ENCODE peak calls at places on chromosomes 1 and 21, in six cellular contexts. W, T, G, R, Y and U are unnamed samples.

GRCh38 chr1:59360170-59360569 is 63.3 kb downstream of the FGGY start:
- DNase-seq in R (no peak), W (peak), Y (no peak), G (no peak), T (peak), U (no peak)

GRCh38 chr1:150346316-150346715 is 17.6 kb upstream of the RPRD2 start:
- DNase-seq in T (no peak), Y (no peak), G (no peak), W (no peak), R (no peak), U (no peak)

GRCh38 chr1:236990052-236990445 is 14.2 kb downstream of the MT1HL1 start:
- DNase-seq in T (no peak), G (no peak), R (no peak), W (no peak), Y (no peak), U (no peak)

GRCh38 chr21:44871576-44872265 is 1.8 kb downstream of the PTTG1IP start:
- DNase-seq in G (no peak), R (no peak), Y (no peak), T (peak), W (peak), U (no peak)

GRCh38 chr1:17547271-17547670 is 7.8 kb downstream of the ARHGEF10L start:
- DNase-seq in W (no peak), Y (no peak), T (no peak), R (no peak), G (no peak), U (no peak)

GRCh38 chr1:168709896-168710305 is 19.1 kb downstream of the DPT start:
- DNase-seq in G (no peak), T (peak), Y (no peak), W (peak), R (no peak), U (no peak)

GRCh38 chr1:119332626-119333025 is 36.0 kb upstream of the HAO2 start:
- DNase-seq in W (no peak), Y (no peak), R (no peak), G (no peak), T (no peak), U (no peak)

GRCh38 chr21:26918318-26919065 is 48.4 kb downstream of the ADAMTS5 start:
- DNase-seq in Y (no peak), W (peak), G (no peak), R (no peak), T (peak), U (no peak)

GRCh38 chr1:200905411-200906052 is 10.8 kb downstream of the INAVA start:
- DNase-seq in T (peak), R (no peak), Y (no peak), G (peak), W (no peak), U (no peak)

GRCh38 chr1:23376890-23377811 is 7.5 kb upstream of the ZNF436 start:
- DNase-seq in G (no peak), T (peak), Y (peak), W (peak), R (no peak), U (no peak)

GRCh38 chr1:211830055-211830329 is 571 bp downstream of the LPGAT1 start:
- DNase-seq in R (no peak), G (peak), Y (no peak), W (no peak), T (no peak), U (no peak)

DNA sequence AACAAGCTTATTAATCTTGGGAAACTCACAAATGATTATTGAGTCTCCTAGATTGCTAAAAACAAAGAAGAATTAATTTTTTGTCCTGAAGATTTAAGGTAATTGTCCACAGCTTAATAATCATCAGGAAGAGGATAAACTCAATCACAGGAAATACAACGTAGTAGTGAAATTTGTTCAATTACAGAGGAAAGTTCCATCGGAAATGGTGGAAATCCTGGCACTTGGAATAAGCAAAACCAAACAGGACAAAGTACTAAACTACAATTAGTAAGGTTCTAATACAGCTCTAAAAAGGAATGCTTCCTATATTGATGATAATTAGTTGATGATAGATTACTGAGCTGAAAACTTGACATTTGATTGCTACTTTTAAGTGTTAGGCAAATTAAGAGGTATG is 485.4 kb downstream of the USP25 start:
- DNase-seq in G (no peak), W (no peak), Y (no peak), R (no peak), T (no peak), U (no peak)
- H3K27ac ChIP-seq in G (no peak), W (no peak), Y (peak), R (no peak), T (no peak), U (peak)

DNA sequence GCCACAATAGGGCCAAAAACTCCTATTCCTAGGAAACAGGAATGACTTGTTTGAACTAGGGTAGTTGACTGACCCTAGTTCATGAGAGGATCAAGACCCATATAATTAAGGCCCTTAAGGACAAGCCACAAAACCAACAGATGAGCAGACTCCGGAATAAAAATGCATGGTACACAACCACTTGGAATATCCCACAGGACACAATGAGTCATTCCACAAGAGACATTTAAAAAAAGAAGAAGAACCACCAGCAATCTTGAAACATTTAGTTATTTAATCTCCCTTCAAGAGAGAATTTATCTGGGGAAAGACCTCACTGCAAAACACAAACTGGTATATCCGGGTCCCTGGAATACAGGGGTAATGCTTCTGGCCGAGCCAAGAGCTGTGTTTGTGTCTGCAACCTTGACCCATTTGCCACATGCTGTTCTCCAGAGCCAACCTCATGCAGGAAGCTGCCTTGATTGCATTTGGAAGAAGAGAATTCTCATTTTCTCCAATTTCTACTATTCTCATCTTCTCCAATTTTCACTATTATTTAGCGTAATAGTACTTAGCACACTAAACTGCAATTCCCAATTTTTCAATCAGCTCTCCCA is 135.5 kb downstream of the TGFBR3 start:
- DNase-seq in W (no peak), R (no peak), T (peak), G (no peak), Y (no peak), U (no peak)
- H3K27ac ChIP-seq in W (peak), R (no peak), T (no peak), G (no peak), Y (peak), U (peak)

GRCh38 chr1:156291226-156292061 is 4.0 kb downstream of the GLMP start:
- DNase-seq in G (no peak), Y (peak), T (peak), R (peak), W (peak), U (peak)
- H3K27ac ChIP-seq in G (no peak), Y (peak), T (no peak), R (peak), W (peak), U (peak)

GRCh38 chr1:70667771-70668170 is 256.7 kb downstream of the CTH start:
- DNase-seq in R (no peak), T (no peak), Y (no peak), W (no peak), G (no peak), U (no peak)
- H3K27ac ChIP-seq in R (no peak), T (no peak), Y (no peak), W (no peak), G (no peak), U (no peak)

DNA sequence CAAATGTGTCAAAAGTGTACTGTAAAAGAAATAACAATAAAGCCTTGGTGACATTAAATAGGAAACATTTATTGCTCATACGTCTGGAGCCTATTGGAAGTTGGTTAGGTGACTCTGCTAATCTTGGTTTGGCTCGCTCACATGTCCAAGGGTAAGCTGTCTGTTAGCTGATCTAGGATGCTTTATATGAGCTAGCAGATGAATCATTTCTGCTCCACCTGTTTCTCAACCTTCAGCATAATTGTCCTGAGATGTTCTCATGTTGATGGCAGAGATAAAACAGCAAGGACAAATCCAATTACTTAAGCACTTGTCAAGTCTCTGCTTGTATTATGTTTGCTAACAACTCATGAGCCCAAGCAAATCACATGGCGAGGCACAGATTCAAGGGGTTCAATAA is 56.0 kb upstream of the CD53 start:
- DNase-seq in R (no peak), W (no peak), G (no peak), Y (no peak), T (no peak), U (no peak)
- H3K27ac ChIP-seq in R (no peak), W (no peak), G (no peak), Y (no peak), T (no peak), U (no peak)

DNA sequence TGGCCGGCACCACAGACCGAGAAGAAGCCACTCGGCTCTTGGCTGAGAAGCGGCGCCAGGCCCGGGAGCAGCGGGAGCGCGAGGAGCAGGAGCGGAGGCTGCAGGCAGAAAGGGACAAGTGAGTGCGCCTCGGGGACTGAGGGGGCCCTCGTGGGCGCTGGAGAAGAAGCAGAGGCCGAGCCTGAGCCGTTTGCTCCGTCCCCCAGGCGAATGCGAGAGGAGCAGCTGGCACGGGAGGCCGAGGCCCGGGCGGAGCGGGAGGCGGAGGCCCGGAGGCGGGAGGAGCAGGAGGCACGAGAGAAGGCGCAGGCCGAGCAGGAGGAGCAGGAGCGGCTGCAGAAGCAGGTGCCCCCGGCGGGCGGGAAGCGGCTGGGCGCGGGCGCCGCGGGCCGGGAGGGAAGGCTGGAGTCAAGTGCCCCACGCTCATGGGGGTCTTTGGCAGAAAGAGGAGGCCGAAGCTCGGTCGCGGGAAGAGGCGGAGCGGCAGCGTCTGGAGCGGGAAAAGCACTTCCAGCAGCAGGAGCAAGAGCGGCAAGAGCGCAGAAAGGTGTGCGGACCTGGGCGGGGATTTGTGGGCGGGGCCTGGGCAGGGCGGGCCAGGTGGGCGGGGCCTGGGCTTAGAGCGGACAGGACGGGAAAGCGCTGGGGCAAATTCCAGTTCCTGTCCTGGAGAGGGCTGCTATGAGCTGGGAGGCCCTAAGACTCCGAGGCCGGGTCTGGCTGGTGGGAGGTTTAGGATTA is 22.7 kb downstream of the MAP7D1 start:
- DNase-seq in T (no peak), R (no peak), G (no peak), W (no peak), Y (no peak), U (no peak)
- H3K27ac ChIP-seq in T (no peak), R (no peak), G (no peak), W (no peak), Y (no peak), U (peak)

GRCh38 chr1:156743367-156744302 is 2.7 kb upstream of the MRPL24 start:
- DNase-seq in Y (no peak), G (no peak), W (no peak), R (no peak), T (no peak), U (no peak)
- H3K27ac ChIP-seq in Y (no peak), G (no peak), W (no peak), R (no peak), T (no peak), U (no peak)

DNA sequence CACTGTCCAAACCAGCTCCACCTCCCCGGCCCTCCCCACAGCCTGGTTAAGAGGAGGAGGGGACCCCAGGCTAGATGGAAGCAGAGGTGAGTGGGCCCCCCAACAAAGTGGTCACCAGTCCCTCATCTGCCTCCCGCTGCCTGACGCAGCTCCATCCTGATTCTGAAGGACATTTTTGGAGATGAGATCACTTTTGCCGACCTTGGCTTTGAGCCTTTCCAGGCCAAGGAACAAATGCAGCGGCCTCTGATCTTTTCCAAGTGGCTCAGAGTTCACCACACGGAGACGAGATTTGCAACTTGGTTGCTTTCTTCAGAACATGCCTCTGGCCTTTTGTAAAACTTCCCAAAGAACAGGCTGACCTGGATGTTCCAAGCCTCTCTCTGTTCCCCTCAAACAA is 223.1 kb downstream of the NPHP4 start:
- DNase-seq in T (no peak), W (no peak), R (no peak), G (no peak), Y (no peak), U (no peak)
- H3K27ac ChIP-seq in T (no peak), W (no peak), R (no peak), G (no peak), Y (no peak), U (no peak)

GRCh38 chr1:9874959-9875635 is 35.0 kb downstream of the CTNNBIP1 start:
- DNase-seq in T (peak), W (peak), R (peak), Y (peak), G (peak), U (peak)
- H3K27ac ChIP-seq in T (no peak), W (no peak), R (peak), Y (no peak), G (no peak), U (no peak)